ENCODE peak calls at places on chromosomes 7 and 10, in six cellular contexts. Z, E, O, K, G and B are unnamed samples. For H3K27me3, the result is how much of the 10 kb centered on the place peaks cover.

GRCh38 chr7:78794101-78794500 is 659.4 kb downstream of the MAGI2 start:
- DNase-seq in G (peak), O (no peak), Z (no peak), E (no peak), K (no peak), B (no peak)

GRCh38 chr10:48501806-48502771 is 102.8 kb downstream of the ARHGAP22 start:
- DNase-seq in E (peak), O (peak), K (no peak), Z (no peak), G (no peak), B (no peak)

GRCh38 chr10:65675236-65675635 is 1250.6 kb upstream of the LRRTM3 start:
- DNase-seq in E (no peak), K (peak), O (no peak), G (no peak), Z (no peak), B (no peak)

GRCh38 chr7:36784991-36785940 is 61.0 kb upstream of the AOAH start:
- DNase-seq in G (no peak), K (peak), E (no peak), O (no peak), Z (no peak), B (peak)

GRCh38 chr7:100079024-100079560 is 2.4 kb downstream of the ZNF3 start:
- DNase-seq in O (no peak), K (peak), Z (no peak), G (no peak), E (no peak), B (no peak)

GRCh38 chr7:94510582-94511456 is 1.2 kb downstream of the CASD1 start:
- DNase-seq in O (peak), G (peak), Z (peak), K (no peak), E (peak), B (no peak)

GRCh38 chr10:15877836-15878576 is 17.7 kb upstream of the MINDY3 start:
- DNase-seq in G (no peak), Z (peak), K (no peak), E (no peak), O (peak), B (no peak)

GRCh38 chr7:50608196-50608906 is 43.1 kb upstream of the DDC start:
- DNase-seq in O (no peak), Z (no peak), K (no peak), G (no peak), E (no peak), B (no peak)

GRCh38 chr10:30736685-30737232 is 107.2 kb upstream of the LYZL2 start:
- DNase-seq in K (peak), E (peak), Z (peak), O (no peak), G (peak), B (peak)

GRCh38 chr10:22222236-22223190 is 4.7 kb upstream of the EBLN1 start:
- DNase-seq in G (no peak), O (no peak), Z (no peak), E (no peak), K (no peak), B (no peak)

GRCh38 chr7:127938588-127938987 is 92.6 kb downstream of the LRRC4 start:
- DNase-seq in G (peak), O (no peak), E (peak), Z (peak), K (no peak), B (peak)

GRCh38 chr7:149218469-149219420 is 20.7 kb upstream of the ZNF212 start:
- DNase-seq in O (no peak), K (no peak), E (no peak), Z (no peak), G (peak), B (no peak)

GRCh38 chr10:1938317-1938716 is 201.0 kb upstream of the ADARB2 start:
- DNase-seq in K (no peak), O (no peak), Z (no peak), E (no peak), G (no peak), B (no peak)

GRCh38 chr7:35255417-35255798 is 1.5 kb upstream of the TBX20 start:
- DNase-seq in E (no peak), Z (no peak), K (no peak), G (no peak), O (peak), B (no peak)

GRCh38 chr10:10722422-10722821 is 295.2 kb upstream of the CELF2 start:
- DNase-seq in O (no peak), E (peak), G (no peak), K (no peak), Z (no peak), B (no peak)

GRCh38 chr7:17501461-17502208 is 203.2 kb downstream of the AHR start:
- DNase-seq in E (peak), O (no peak), K (no peak), Z (no peak), G (peak), B (no peak)

GRCh38 chr10:104780165-104780564 is 139.1 kb downstream of the SORCS3 start:
- DNase-seq in O (no peak), G (no peak), E (no peak), K (no peak), Z (no peak), B (no peak)

GRCh38 chr7:1226155-1226901 is 6.3 kb upstream of the UNCX start:
- DNase-seq in E (no peak), O (peak), K (no peak), G (no peak), Z (no peak), B (no peak)

GRCh38 chr10:30691601-30692015 is 62.1 kb upstream of the LYZL2 start:
- DNase-seq in Z (peak), G (peak), E (no peak), O (no peak), K (no peak), B (no peak)

GRCh38 chr10:784377-784758 is 94.9 kb upstream of the DIP2C start:
- DNase-seq in E (no peak), O (peak), K (no peak), G (no peak), Z (no peak), B (no peak)

GRCh38 chr7:131298608-131298992 is 29.1 kb upstream of the MKLN1 start:
- DNase-seq in O (no peak), E (no peak), Z (no peak), K (no peak), G (no peak), B (no peak)

GRCh38 chr10:132302421-132302820 is 5.3 kb downstream of the STK32C start:
- DNase-seq in Z (no peak), O (no peak), K (peak), E (no peak), G (no peak), B (no peak)

DNA sequence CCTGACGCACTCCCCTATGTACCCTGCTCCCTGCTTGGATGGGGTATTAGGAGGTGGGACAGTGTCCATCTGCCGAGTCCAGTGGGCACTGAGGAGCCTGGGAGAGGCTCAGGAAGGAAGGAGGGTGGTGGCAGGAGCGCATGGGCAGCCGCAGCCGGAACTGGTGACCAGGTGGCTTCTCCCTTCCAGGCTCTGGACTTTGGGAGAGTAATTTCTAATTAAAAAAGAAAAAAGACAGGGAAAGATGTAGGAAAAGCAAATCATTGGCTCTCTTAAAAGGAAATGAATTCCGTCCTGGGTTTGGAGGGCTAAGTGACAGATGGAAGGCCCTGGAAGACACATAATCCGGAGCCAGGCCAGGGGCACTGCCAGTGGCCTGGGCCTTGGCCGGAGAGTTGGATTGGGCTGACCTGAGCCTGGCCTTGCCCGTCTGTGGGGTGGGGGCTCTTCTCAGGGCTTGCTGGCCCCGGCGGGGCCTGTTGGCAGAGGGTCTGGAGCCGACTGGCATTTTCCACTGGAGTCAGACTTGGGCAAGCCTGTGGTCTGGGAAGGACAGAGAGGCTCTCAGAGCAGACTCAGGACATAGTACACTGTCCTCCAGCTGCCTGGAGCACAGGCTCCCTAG is 63.0 kb downstream of the NEURL1 start:
- DNase-seq in Z (no peak), O (no peak), G (no peak), K (no peak), E (no peak), B (no peak)
- H3K27me3 ChIP-seq in Z (under half), O (under half), G (half or more), K (under half), E (under half), B (under half)

DNA sequence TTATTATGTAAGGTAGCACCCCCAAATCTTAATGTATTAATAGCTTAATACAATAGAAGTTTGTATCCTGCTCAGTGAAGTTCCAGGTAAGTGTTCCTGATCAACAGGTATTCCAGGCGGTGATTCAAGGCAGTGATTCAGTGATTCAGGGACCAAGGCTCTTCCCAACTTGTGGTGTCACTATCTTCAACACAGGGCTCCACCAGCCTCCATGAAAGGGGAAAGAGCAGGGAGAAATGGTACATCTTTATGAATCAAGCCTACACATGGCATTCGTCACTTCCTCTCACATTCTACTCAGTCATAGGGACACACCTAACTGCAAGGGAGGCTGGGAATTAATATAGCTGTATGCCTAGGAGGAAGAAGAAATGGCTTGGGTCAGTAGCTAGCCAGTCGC is 5.1 kb downstream of the GOLGA7B start:
- DNase-seq in Z (peak), E (no peak), O (no peak), G (no peak), K (no peak), B (peak)
- TF ChIP-seq CTCF in Z (no peak), E (no peak), O (no peak), G (no peak), K (no peak), B (no peak)

DNA sequence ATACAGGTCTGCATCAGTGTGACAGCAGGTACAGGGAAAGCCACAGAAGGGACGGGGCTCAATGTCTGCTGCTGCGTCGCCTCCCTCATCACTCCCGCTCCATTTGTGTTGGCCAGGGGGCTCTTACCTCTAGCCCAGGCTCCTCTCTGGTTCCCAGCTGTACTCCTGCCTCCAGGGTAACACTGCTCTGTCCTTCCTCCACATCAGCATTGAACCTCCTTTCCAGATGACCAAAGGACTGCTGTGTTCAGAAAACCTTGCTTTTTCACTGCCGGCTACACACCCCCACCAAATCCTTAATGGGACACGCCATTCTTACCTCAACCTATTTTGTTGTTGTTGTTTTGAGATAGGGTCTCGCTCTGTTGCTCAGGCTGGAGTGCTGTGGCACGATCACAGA is 2.1 kb upstream of the TMEM236 start:
- DNase-seq in E (no peak), O (no peak), Z (no peak), G (no peak), K (no peak), B (no peak)
- H3K27me3 ChIP-seq in E (under half), O (under half), Z (under half), G (under half), K (under half), B (under half)

GRCh38 chr7:135236727-135237126 is 3.1 kb downstream of the STRA8 start:
- DNase-seq in Z (no peak), E (no peak), O (no peak), K (no peak), G (peak), B (no peak)

GRCh38 chr7:135234727-135235126 is 1.1 kb downstream of the STRA8 start:
- DNase-seq in Z (no peak), K (no peak), G (no peak), O (no peak), E (no peak), B (no peak)

GRCh38 chr7:135233570-135233969 is at the start of gene STRA8:
- DNase-seq in K (no peak), E (no peak), G (no peak), Z (no peak), O (no peak), B (no peak)

GRCh38 chr7:135238112-135238744 is 4.6 kb downstream of the STRA8 start:
- DNase-seq in E (no peak), G (no peak), Z (no peak), O (peak), K (no peak), B (no peak)

GRCh38 chr7:135235841-135236240 is 2.2 kb downstream of the STRA8 start:
- DNase-seq in O (no peak), Z (no peak), E (no peak), G (no peak), K (no peak), B (no peak)
- TF ChIP-seq CTCF in O (no peak), Z (no peak), E (no peak), G (no peak), K (no peak), B (no peak)

GRCh38 chr10:84521015-84521414 is 192.6 kb downstream of the CCSER2 start:
- DNase-seq in K (no peak), G (no peak), O (no peak), E (no peak), Z (no peak), B (no peak)
- H3K27me3 ChIP-seq in K (under half), G (under half), O (under half), E (under half), Z (under half), B (under half)

GRCh38 chr7:69019437-69019836 is 578.8 kb upstream of the AUTS2 start:
- DNase-seq in G (no peak), O (no peak), Z (no peak), K (no peak), E (no peak), B (no peak)

GRCh38 chr7:69018200-69018599 is 580.1 kb upstream of the AUTS2 start:
- DNase-seq in E (no peak), G (no peak), O (peak), K (no peak), Z (no peak), B (no peak)
- TF ChIP-seq CTCF in E (no peak), G (no peak), O (peak), K (no peak), Z (no peak), B (no peak)

DNA sequence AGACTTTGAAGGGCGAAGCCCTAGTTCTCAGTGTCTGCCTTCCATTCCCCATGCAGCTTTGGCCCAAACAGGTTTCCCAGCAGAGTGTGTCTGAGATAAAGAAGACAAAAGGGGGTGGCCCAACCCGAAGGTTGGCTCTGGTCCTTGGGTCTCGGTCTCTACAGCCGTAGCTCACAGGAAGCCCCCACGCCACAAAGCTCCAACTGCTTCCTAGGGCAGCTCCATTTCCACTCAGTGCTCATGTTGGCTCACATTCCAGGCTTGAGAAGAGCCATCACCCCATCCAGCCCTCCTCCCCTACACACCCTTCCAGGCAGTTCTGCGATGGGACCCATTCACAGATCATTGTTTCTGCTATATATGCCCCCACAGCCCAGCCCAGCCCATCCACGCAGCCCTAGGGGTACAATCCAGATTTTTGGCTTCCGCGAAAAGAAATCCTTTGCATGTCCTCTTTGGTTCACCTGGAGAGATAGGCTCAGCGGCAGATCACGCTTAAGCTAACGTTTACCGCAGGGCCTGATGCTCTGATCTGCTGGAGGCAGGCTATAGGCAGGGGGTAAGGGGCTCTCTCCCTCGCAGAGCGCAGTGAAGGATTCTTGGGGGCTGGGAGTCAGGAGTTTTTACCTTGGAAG is 6.2 kb upstream of the HOXA11 start:
- DNase-seq in O (peak), K (no peak), E (no peak), G (no peak), Z (peak), B (no peak)
- H3K27me3 ChIP-seq in O (half or more), K (half or more), E (half or more), G (half or more), Z (under half), B (half or more)